ENCODE peak calls at places on chromosome 19, in five cellular contexts. J is mammary epithelial cell, R is neural progenitor cell, Q is fibroblast of lung, L is MM.1S. I is an unnamed sample.

GRCh38 chr19:33193864-33194362 is at the start of gene LRP3:
- DNase-seq in J (no peak), R (peak), Q (peak), L (no peak), I (no peak)

GRCh38 chr19:15123031-15123890 is 16.1 kb downstream of the SYDE1 start:
- DNase-seq in J (no peak), R (no peak), Q (no peak), L (no peak), I (no peak)

GRCh38 chr19:40687525-40688016 is 2.9 kb downstream of the NUMBL start:
- DNase-seq in J (no peak), R (no peak), Q (peak), L (no peak), I (no peak)

GRCh38 chr19:14370169-14370998 is 10.9 kb upstream of the ADGRE5 start:
- DNase-seq in J (no peak), R (no peak), Q (no peak), L (no peak), I (no peak)

GRCh38 chr19:39193785-39194184 is 3.0 kb upstream of the NCCRP1 start:
- DNase-seq in J (no peak), R (peak), Q (no peak), L (no peak), I (no peak)

GRCh38 chr19:38319421-38320258 is at the start of gene KCNK6:
- DNase-seq in J (peak), R (peak), Q (peak), L (no peak), I (peak)

GRCh38 chr19:5507056-5507624 is 51.9 kb downstream of the ZNRF4 start:
- DNase-seq in J (no peak), R (no peak), Q (no peak), L (no peak), I (no peak)

GRCh38 chr19:40225440-40226305 is 816 bp downstream of the CCNP start:
- DNase-seq in J (no peak), R (no peak), Q (peak), L (peak), I (no peak)

GRCh38 chr19:6737284-6737872 is at the start of gene GPR108:
- DNase-seq in J (peak), R (peak), Q (peak), L (no peak), I (peak)

GRCh38 chr19:38044267-38045111 is 137.5 kb downstream of the SIPA1L3 start:
- DNase-seq in J (no peak), R (no peak), Q (no peak), L (no peak), I (no peak)

GRCh38 chr19:36225219-36225892 is 10.4 kb downstream of the ZNF146 start:
- DNase-seq in J (peak), R (no peak), Q (peak), L (no peak), I (no peak)

GRCh38 chr19:3810708-3811355 is 24.7 kb upstream of the MATK start:
- DNase-seq in J (no peak), R (no peak), Q (no peak), L (no peak), I (no peak)

GRCh38 chr19:53158119-53158656 is 665 bp downstream of the ZNF347 start:
- DNase-seq in J (peak), R (peak), Q (peak), L (no peak), I (peak)

GRCh38 chr19:30116984-30117555 is 175.0 kb downstream of the URI1 start:
- DNase-seq in J (no peak), R (peak), Q (no peak), L (no peak), I (no peak)

GRCh38 chr19:11378319-11379189 is 4.1 kb downstream of the SWSAP1 start:
- DNase-seq in J (peak), R (peak), Q (peak), L (no peak), I (peak)

GRCh38 chr19:38095411-38096308 is 128.4 kb downstream of the DPF1 start:
- DNase-seq in J (peak), R (peak), Q (peak), L (peak), I (peak)

GRCh38 chr19:16023558-16023915 is 52.8 kb upstream of the TPM4 start:
- DNase-seq in J (no peak), R (no peak), Q (no peak), L (no peak), I (no peak)

GRCh38 chr19:13057147-13057572 is 45.5 kb downstream of the LYL1 start:
- DNase-seq in J (no peak), R (peak), Q (no peak), L (no peak), I (no peak)

GRCh38 chr19:15169541-15170285 is 31.1 kb downstream of the NOTCH3 start:
- DNase-seq in J (no peak), R (no peak), Q (no peak), L (no peak), I (no peak)

GRCh38 chr19:33005440-33005839 is 33.4 kb downstream of the FAAP24 start:
- DNase-seq in J (no peak), R (no peak), Q (no peak), L (no peak), I (no peak)

GRCh38 chr19:11020982-11021759 is 60.3 kb downstream of the SMARCA4 start:
- DNase-seq in J (no peak), R (no peak), Q (no peak), L (no peak), I (no peak)

GRCh38 chr19:10797541-10798256 is 38.3 kb downstream of the TMED1 start:
- DNase-seq in J (no peak), R (no peak), Q (no peak), L (no peak), I (no peak)

GRCh38 chr19:3036119-3036794 is 7.2 kb upstream of the TLE2 start:
- DNase-seq in J (peak), R (peak), Q (peak), L (peak), I (peak)

GRCh38 chr19:30420881-30421280 is 48.7 kb downstream of the ZNF536 start:
- DNase-seq in J (no peak), R (no peak), Q (no peak), L (no peak), I (no peak)

GRCh38 chr19:35030257-35031071 is at the start of gene SCN1B:
- DNase-seq in J (peak), R (peak), Q (peak), L (no peak), I (peak)

DNA sequence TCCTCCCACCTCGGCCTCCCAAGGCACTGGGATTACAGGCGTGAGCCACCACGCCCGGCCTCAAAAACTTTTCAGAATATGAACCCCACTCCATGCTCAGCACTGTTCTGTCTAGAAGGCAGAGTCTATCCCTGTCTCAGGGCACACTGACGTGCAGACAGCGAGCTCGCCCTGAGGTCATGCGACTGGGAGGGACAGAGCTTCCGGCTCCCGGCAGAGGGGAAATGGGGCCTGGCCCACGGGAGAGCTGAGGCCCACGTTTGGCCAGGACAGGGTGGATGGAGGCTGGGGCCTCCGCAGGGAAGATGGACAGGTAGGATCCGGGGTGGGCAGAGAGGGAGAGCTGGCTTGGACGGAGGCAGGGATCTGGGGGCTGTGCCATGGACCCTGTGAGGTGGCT is 2.8 kb upstream of the AZU1 start:
- DNase-seq in J (no peak), R (no peak), Q (no peak), L (no peak), I (no peak)
- H3K4me2 ChIP-seq in J (no peak), R (no peak), Q (no peak), L (no peak), I (no peak)

GRCh38 chr19:58053480-58054156 is 5.5 kb upstream of the ZNF135 start:
- DNase-seq in J (no peak), R (no peak), Q (no peak), L (no peak), I (no peak)

GRCh38 chr19:58056861-58057260 is 2.2 kb upstream of the ZNF135 start:
- DNase-seq in J (no peak), R (no peak), Q (no peak), L (no peak), I (no peak)

GRCh38 chr19:58056261-58056660 is 2.8 kb upstream of the ZNF135 start:
- DNase-seq in J (no peak), R (no peak), Q (no peak), L (no peak), I (no peak)

GRCh38 chr19:58055483-58055874 is 3.6 kb upstream of the ZNF135 start:
- DNase-seq in J (no peak), R (no peak), Q (no peak), L (no peak), I (no peak)

DNA sequence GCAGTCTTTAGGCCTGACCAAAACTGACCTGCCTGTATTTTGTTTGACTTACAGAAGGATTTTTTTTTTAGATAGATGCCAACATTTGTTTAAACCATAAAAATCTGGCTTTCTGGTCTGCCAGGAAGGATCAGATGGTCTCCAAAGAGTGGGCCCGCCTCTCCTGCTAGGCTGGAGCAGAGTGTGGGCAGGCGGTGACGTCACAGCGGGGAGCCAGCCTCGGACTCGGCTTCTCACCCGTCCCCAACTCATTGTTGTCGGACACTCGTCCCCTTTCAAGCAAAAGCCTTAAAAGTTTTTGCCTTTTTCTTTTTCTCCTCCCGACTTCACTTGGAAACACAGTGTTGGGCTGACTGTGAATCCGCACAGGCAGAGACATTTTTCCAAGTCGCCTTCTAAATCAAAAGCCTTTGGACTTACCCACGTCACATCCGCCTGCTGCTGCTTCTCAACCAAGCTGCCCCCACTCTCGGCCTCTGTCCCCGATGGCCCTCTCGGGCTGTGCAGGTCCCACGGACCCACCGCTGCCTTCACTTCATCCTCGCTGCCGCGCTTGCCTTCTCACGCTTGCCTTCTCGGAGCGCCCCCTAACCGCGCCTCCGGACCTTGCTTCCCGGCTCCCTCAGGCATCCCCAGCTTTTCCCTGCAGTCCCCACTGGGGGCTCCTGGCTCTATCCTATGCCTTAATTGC is 4.1 kb upstream of the ZNF135 start:
- DNase-seq in J (no peak), R (peak), Q (peak), L (no peak), I (no peak)
- H3K4me2 ChIP-seq in J (peak), R (no peak), Q (peak), L (no peak), I (no peak)

GRCh38 chr19:1159864-1160595 is 14.0 kb downstream of the SBNO2 start:
- DNase-seq in J (no peak), R (no peak), Q (no peak), L (no peak), I (no peak)
- H3K4me2 ChIP-seq in J (no peak), R (no peak), Q (no peak), L (no peak), I (no peak)

GRCh38 chr19:18197941-18198340 is 4.9 kb downstream of the MPV17L2 start:
- DNase-seq in J (no peak), R (no peak), Q (no peak), L (no peak), I (no peak)

GRCh38 chr19:18198374-18198773 is 5.4 kb downstream of the MPV17L2 start:
- DNase-seq in J (no peak), R (no peak), Q (no peak), L (no peak), I (no peak)

GRCh38 chr19:18194554-18195238 is 1.7 kb downstream of the MPV17L2 start:
- DNase-seq in J (no peak), R (peak), Q (peak), L (no peak), I (no peak)

GRCh38 chr19:18197306-18197705 is 4.3 kb downstream of the MPV17L2 start:
- DNase-seq in J (no peak), R (no peak), Q (no peak), L (no peak), I (no peak)

GRCh38 chr19:18196511-18196845 is 3.5 kb downstream of the MPV17L2 start:
- DNase-seq in J (no peak), R (no peak), Q (no peak), L (no peak), I (no peak)
- H3K4me2 ChIP-seq in J (no peak), R (no peak), Q (no peak), L (no peak), I (no peak)

DNA sequence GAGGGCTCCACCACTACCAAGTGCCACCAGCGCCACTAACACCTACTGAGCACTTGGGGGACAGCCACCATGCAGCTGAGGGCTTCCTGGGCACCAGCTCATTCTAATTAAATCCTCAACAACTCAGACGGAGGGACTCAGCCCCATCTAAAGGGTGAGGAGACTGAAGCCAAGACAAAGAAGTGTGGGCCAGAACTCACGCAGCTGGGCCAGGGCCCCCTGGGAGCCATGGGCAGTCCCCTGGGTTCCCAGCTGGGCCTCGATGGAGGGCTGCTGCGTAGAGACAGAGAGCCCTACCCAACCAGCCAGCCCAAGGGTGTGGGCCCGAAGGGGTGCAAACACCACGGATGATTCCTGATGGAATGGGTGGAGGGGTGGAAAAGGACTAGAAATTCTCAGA is 12.8 kb upstream of the PRKD2 start:
- DNase-seq in J (no peak), R (no peak), Q (no peak), L (no peak), I (no peak)
- H3K4me2 ChIP-seq in J (no peak), R (no peak), Q (no peak), L (no peak), I (no peak)

GRCh38 chr19:49718511-49718910 is 27.6 kb downstream of the CPT1C start:
- DNase-seq in J (no peak), R (no peak), Q (peak), L (no peak), I (no peak)
- H3K4me2 ChIP-seq in J (no peak), R (no peak), Q (no peak), L (no peak), I (no peak)